ENCODE peak calls at places on chromosome 19, in ten cellular contexts. I, P, J, V, D, R, N, T, U and K are unnamed samples.
A peak's percentile ranks its signal among the peaks of the same experiment; 100 is the strongest.

GRCh38 chr19:45496349-45496953 is 396 bp downstream of the RTN2 start:
- DNase-seq in V (peak; percentile 37), T (peak; percentile 66), N (no peak), P (no peak), D (no peak), I (peak; percentile 32), U (no peak), J (peak; percentile 45), R (no peak), K (no peak)

GRCh38 chr19:5827891-5828660 is 11.4 kb downstream of the FUT6 start:
- DNase-seq in U (peak; percentile 94), P (peak; percentile 96), T (peak; percentile 94), R (peak; percentile 72), N (peak; percentile 89), D (peak; percentile 98), J (peak; percentile 97), I (peak; percentile 93), V (peak; percentile 90), K (peak; percentile 82)

GRCh38 chr19:2945575-2946184 is 909 bp upstream of the ZNF77 start:
- DNase-seq in J (no peak), I (no peak), U (no peak), R (no peak), N (no peak), T (no peak), P (no peak), D (no peak), V (no peak), K (no peak)

GRCh38 chr19:50159078-50159477 is 4.0 kb downstream of the IZUMO2 start:
- DNase-seq in P (no peak), R (no peak), V (no peak), I (no peak), N (no peak), J (no peak), D (no peak), U (no peak), T (no peak), K (no peak)

GRCh38 chr19:7637374-7638256 is 705 bp downstream of the STXBP2 start:
- DNase-seq in T (no peak), V (no peak), N (no peak), D (no peak), I (no peak), R (no peak), P (no peak), J (peak; percentile 26), U (peak; percentile 29), K (no peak)

GRCh38 chr19:40614595-40615411 is 13.6 kb downstream of the LTBP4 start:
- DNase-seq in U (peak; percentile 98), N (peak; percentile 84), P (peak; percentile 48), T (no peak), D (no peak), I (peak; percentile 97), V (peak; percentile 91), R (peak; percentile 95), J (peak; percentile 99), K (peak; percentile 99)

GRCh38 chr19:49888478-49888901 is 8.2 kb downstream of the IL4I1 start:
- DNase-seq in T (no peak), D (no peak), I (no peak), U (no peak), N (no peak), J (no peak), V (no peak), P (no peak), R (no peak), K (no peak)

GRCh38 chr19:7869910-7870511 is 4.2 kb downstream of the PRR36 start:
- DNase-seq in J (peak; percentile 78), I (peak; percentile 63), T (peak; percentile 70), P (peak; percentile 86), D (no peak), U (peak; percentile 31), V (peak; percentile 56), N (peak; percentile 60), R (peak; percentile 74), K (no peak)